ENCODE peak calls at places on chromosomes 13 and 19, in nine cellular contexts. G is astrocyte, Z is left lung, W is breast epithelium, K is uterus, H is fibroblast of lung, B is ovary, O is tibial artery, T is cardiac muscle cell. P is an unnamed sample.

GRCh38 chr19:10744848-10745293 is 27.0 kb downstream of the DNM2 start:
- DNase-seq in G (no peak), Z (no peak), W (no peak), K (no peak), H (no peak), B (no peak), O (no peak), T (no peak), P (no peak)

GRCh38 chr13:86932935-86933334 is 738.2 kb upstream of the SLITRK5 start:
- DNase-seq in G (peak; percentile 7), Z (no peak), W (no peak), K (no peak), H (peak; percentile 31), B (no peak), O (no peak), T (peak; percentile 33), P (no peak)

GRCh38 chr13:75135325-75135825 is 346.6 kb downstream of the TBC1D4 start:
- DNase-seq in G (peak; percentile 99), Z (no peak), W (no peak), K (no peak), H (peak; percentile 98), B (no peak), O (no peak), T (no peak), P (peak; percentile 59)

GRCh38 chr13:107289540-107289939 is 721.6 kb upstream of the ARGLU1 start:
- DNase-seq in G (no peak), Z (no peak), W (no peak), K (no peak), H (no peak), B (no peak), O (no peak), T (no peak), P (no peak)

GRCh38 chr19:45142728-45143115 is 18.1 kb downstream of the NKPD1 start:
- DNase-seq in G (no peak), Z (no peak), W (no peak), K (no peak), H (no peak), B (no peak), O (no peak), T (no peak), P (no peak)

GRCh38 chr13:36490055-36490454 is 57.8 kb downstream of the CCNA1 start:
- DNase-seq in G (no peak), Z (no peak), W (no peak), K (no peak), H (no peak), B (no peak), O (no peak), T (no peak), P (no peak)

GRCh38 chr19:54633401-54633800 is 3.1 kb downstream of the LILRB1 start:
- DNase-seq in G (no peak), Z (no peak), W (no peak), K (no peak), H (no peak), B (no peak), O (no peak), T (no peak), P (no peak)

GRCh38 chr13:71786815-71787214 is 80.2 kb downstream of the DACH1 start:
- DNase-seq in G (no peak), Z (no peak), W (no peak), K (no peak), H (no peak), B (no peak), O (no peak), T (no peak), P (no peak)

GRCh38 chr19:2170987-2171348 is 7.2 kb downstream of the DOT1L start:
- DNase-seq in G (no peak), Z (no peak), W (no peak), K (no peak), H (no peak), B (no peak), O (no peak), T (no peak), P (no peak)

GRCh38 chr19:2168619-2169424 is 5.1 kb downstream of the DOT1L start:
- DNase-seq in G (peak; percentile 96), Z (peak; percentile 96), W (peak; percentile 95), K (peak; percentile 97), H (peak; percentile 97), B (peak; percentile 94), O (peak; percentile 100), T (peak; percentile 88), P (peak; percentile 95)

GRCh38 chr19:2167896-2168618 is 4.3 kb downstream of the DOT1L start:
- DNase-seq in G (peak; percentile 41), Z (peak; percentile 86), W (no peak), K (peak; percentile 59), H (peak; percentile 47), B (no peak), O (peak; percentile 86), T (peak; percentile 61), P (no peak)

GRCh38 chr19:2171349-2172145 is 7.8 kb downstream of the DOT1L start:
- DNase-seq in G (no peak), Z (no peak), W (no peak), K (no peak), H (peak; percentile 55), B (peak; percentile 62), O (no peak), T (peak; percentile 71), P (no peak)

GRCh38 chr19:2170219-2170618 is 6.5 kb downstream of the DOT1L start:
- DNase-seq in G (no peak), Z (no peak), W (no peak), K (no peak), H (no peak), B (no peak), O (no peak), T (no peak), P (no peak)
- H3K27me3 ChIP-seq in G (no peaks in the 10 kb centered on the region), Z (no peaks in the 10 kb centered on the region), W (no peaks in the 10 kb centered on the region), K (no peaks in the 10 kb centered on the region), H (no peaks in the 10 kb centered on the region), B (no peaks in the 10 kb centered on the region), O (no peaks in the 10 kb centered on the region), T (no peaks in the 10 kb centered on the region), P (no peaks in the 10 kb centered on the region)

GRCh38 chr19:36163813-36164212 is 11.6 kb upstream of the COX7A1 start:
- DNase-seq in G (no peak), Z (no peak), W (no peak), K (no peak), H (no peak), B (no peak), O (no peak), T (no peak), P (no peak)

DNA sequence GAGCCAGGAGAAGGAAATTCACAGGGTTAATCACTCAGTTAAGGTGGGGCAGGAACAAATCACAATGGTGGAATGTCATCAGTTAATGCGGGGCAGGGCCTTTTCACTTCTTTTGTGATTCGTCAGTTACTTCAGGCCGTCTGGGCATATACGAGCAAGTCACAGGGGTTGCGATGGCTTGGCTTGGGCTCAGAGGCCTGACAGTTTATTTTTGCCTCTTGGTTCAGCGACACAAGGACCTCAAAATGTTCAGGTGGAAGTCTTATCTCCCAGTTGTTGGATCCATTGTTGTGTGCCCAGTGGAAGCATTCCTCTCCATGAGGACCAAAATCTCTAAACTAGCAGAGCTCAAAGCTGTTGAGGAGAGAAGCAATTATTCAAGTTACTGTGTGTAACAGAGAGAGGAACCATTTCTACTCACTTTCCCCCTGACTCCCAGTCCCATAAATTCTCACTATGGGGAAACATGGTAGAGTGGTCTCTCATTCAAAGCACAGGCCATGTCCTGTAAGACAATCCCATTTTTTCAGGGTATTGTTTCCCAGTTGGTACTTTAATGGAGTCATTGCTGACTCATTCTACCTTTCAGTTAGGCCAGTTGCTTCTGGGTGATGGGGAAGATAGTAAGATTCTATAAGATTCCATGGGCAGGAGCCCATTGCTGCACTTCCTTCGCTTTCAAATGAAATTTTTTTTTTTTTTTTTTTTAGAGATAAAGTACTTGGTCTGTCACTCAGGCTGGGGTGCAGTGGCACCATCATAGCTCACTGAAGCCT is 8.8 kb upstream of the COX7A1 start:
- DNase-seq in G (no peak), Z (no peak), W (no peak), K (no peak), H (no peak), B (no peak), O (no peak), T (no peak), P (no peak)
- H3K4me1 ChIP-seq in G (no peaks in the 10 kb centered on the region), Z (no peaks in the 10 kb centered on the region), W (no peaks in the 10 kb centered on the region), K (no peaks in the 10 kb centered on the region), H (no peaks in the 10 kb centered on the region), B (no peaks in the 10 kb centered on the region), O (no peaks in the 10 kb centered on the region), T (no peaks in the 10 kb centered on the region), P (no peaks in the 10 kb centered on the region)

GRCh38 chr13:111976474-111977183 is 90.3 kb upstream of the SOX1 start:
- DNase-seq in G (no peak), Z (no peak), W (no peak), K (no peak), H (no peak), B (no peak), O (no peak), T (no peak), P (no peak)

GRCh38 chr13:111974065-111974640 is 92.8 kb upstream of the SOX1 start:
- DNase-seq in G (no peak), Z (no peak), W (no peak), K (no peak), H (no peak), B (no peak), O (no peak), T (no peak), P (no peak)

GRCh38 chr13:111977184-111977516 is 89.8 kb upstream of the SOX1 start:
- DNase-seq in G (no peak), Z (no peak), W (no peak), K (no peak), H (no peak), B (no peak), O (no peak), T (no peak), P (no peak)

GRCh38 chr13:111973186-111974064 is 93.5 kb upstream of the SOX1 start:
- DNase-seq in G (no peak), Z (no peak), W (no peak), K (no peak), H (no peak), B (no peak), O (no peak), T (peak; percentile 27), P (no peak)

DNA sequence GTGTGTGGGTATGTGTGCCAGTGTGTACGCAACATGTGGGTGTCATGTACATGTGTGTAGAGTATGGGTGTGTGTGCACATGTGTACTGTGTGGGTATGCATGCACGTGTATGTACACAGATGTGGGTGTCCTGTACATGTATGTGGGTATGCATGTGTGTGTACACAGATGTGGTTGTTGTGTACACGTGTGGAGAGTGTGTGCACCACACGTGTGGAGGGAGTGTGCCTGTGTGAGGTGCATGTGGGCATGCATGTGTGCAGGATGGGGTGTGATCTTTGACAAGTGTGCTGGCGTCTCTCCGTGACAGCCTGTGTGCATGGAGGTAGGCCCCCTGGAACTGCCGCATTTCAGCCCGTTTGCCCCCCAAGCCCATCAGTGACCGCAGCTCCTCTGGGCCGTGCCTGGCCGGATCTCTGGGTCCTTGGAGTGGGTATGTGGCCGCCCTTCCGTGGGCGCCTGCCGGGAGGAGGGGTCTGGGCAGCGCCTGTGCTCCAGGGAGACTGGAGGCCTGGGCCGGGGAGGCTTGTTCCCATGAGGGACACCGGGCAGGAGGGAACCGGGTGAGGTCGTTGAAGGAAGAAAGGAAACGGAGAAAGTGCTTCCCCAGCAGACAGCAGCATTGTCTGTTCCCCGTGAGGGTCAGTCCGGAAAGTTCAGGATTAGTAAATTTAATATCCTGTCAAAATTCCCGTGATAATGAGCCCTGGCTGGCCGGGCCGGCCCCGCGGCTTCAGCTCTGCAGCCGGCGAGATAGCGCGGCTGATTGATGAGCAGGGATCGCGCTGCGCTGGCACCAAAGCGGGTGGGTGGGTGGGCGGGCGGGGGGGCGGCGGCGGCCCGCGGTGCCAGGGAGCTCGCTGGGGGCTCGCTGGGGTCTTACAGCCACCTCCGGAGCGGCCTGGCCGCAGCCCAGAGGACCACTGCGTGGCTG is 91.1 kb upstream of the SOX1 start:
- DNase-seq in G (no peak), Z (no peak), W (no peak), K (no peak), H (no peak), B (no peak), O (no peak), T (no peak), P (no peak)
- H3K27me3 ChIP-seq in G (peaks cover 10% of the 10 kb centered on the region), Z (peaks cover 20% of the 10 kb centered on the region), W (no peaks in the 10 kb centered on the region), K (peaks cover 15% of the 10 kb centered on the region), H (no peaks in the 10 kb centered on the region), B (no peaks in the 10 kb centered on the region), O (peaks cover 27% of the 10 kb centered on the region), T (peaks cover 32% of the 10 kb centered on the region), P (peaks cover 27% of the 10 kb centered on the region)

GRCh38 chr13:21670006-21670882 is 629 bp upstream of the FGF9 start:
- DNase-seq in G (peak; percentile 46), Z (peak; percentile 68), W (no peak), K (peak; percentile 45), H (peak; percentile 61), B (peak; percentile 55), O (peak; percentile 70), T (peak; percentile 83), P (no peak)
- H3K4me1 ChIP-seq in G (peaks cover 25% of the 10 kb centered on the region), Z (peaks cover 22% of the 10 kb centered on the region), W (peaks cover 9% of the 10 kb centered on the region), K (peaks cover 4% of the 10 kb centered on the region), H (no peaks in the 10 kb centered on the region), B (peaks cover 9% of the 10 kb centered on the region), O (peaks cover 33% of the 10 kb centered on the region), T (no peaks in the 10 kb centered on the region), P (peaks cover 4% of the 10 kb centered on the region)